ENCODE peak calls at places on chromosomes 3 and 15, in nine cellular contexts. Q is H1, G is osteoblast, H is GM23248, S is SK-N-SH, F is sigmoid colon, A is IMR-90, N is lung, D is colonic mucosa. Z is an unnamed sample.

GRCh38 chr3:131543714-131544113 is 40.9 kb upstream of the MRPL3 start:
- DNase-seq in Q (no peak), G (no peak), H (peak; percentile 88), S (no peak), F (peak; percentile 84), A (peak; percentile 84), N (peak; percentile 34), D (peak; percentile 17), Z (peak; percentile 12)

GRCh38 chr3:184620799-184621119 is 59.2 kb downstream of the EPHB3 start:
- DNase-seq in Q (no peak), G (no peak), H (no peak), S (no peak), F (no peak), A (no peak), N (no peak), D (no peak), Z (no peak)

GRCh38 chr3:147654827-147655226 is 245.7 kb downstream of the ZIC1 start:
- DNase-seq in Q (no peak), G (no peak), H (peak; percentile 74), S (no peak), F (no peak), A (no peak), N (no peak), D (no peak), Z (no peak)

GRCh38 chr3:72123908-72124441 is 339.0 kb upstream of the PROK2 start:
- DNase-seq in Q (no peak), G (no peak), H (peak; percentile 85), S (no peak), F (peak; percentile 81), A (peak; percentile 78), N (peak; percentile 34), D (no peak), Z (no peak)

GRCh38 chr3:10364816-10365215 is 43.9 kb upstream of the SEC13 start:
- DNase-seq in Q (no peak), G (peak; percentile 62), H (no peak), S (no peak), F (no peak), A (no peak), N (no peak), D (no peak), Z (no peak)

GRCh38 chr3:12522721-12523120 is 22.6 kb downstream of the MKRN2OS start:
- DNase-seq in Q (no peak), G (no peak), H (no peak), S (no peak), F (no peak), A (no peak), N (peak; percentile 42), D (no peak), Z (no peak)

GRCh38 chr15:72285927-72286516 is 13.7 kb upstream of the PARP6 start:
- DNase-seq in Q (peak; percentile 27), G (peak; percentile 93), H (peak; percentile 26), S (peak; percentile 41), F (no peak), A (peak; percentile 14), N (peak; percentile 52), D (peak; percentile 46), Z (peak; percentile 52)

GRCh38 chr15:85504739-85505676 is 124.6 kb downstream of the AKAP13 start:
- DNase-seq in Q (no peak), G (peak; percentile 48), H (peak; percentile 73), S (peak; percentile 24), F (no peak), A (peak; percentile 74), N (peak; percentile 46), D (peak; percentile 72), Z (peak; percentile 70)

GRCh38 chr3:132418916-132419315 is 1.6 kb downstream of the DNAJC13 start:
- DNase-seq in Q (no peak), G (no peak), H (peak; percentile 55), S (no peak), F (no peak), A (no peak), N (no peak), D (no peak), Z (no peak)

GRCh38 chr3:28606283-28606682 is 257.7 kb upstream of the AZI2 start:
- DNase-seq in Q (no peak), G (no peak), H (no peak), S (no peak), F (no peak), A (no peak), N (no peak), D (no peak), Z (no peak)

GRCh38 chr3:187281191-187281714 is 10.3 kb downstream of the MASP1 start:
- DNase-seq in Q (no peak), G (peak; percentile 88), H (peak; percentile 91), S (no peak), F (no peak), A (peak; percentile 98), N (no peak), D (no peak), Z (no peak)

GRCh38 chr15:98983333-98983732 is 24.3 kb downstream of the PGPEP1L start:
- DNase-seq in Q (no peak), G (peak; percentile 93), H (peak; percentile 90), S (no peak), F (peak; percentile 74), A (peak; percentile 84), N (peak; percentile 81), D (peak; percentile 37), Z (peak; percentile 28)

GRCh38 chr3:54835701-54836100 is 92.2 kb downstream of the LRTM1 start:
- DNase-seq in Q (no peak), G (no peak), H (no peak), S (no peak), F (no peak), A (no peak), N (no peak), D (no peak), Z (no peak)

GRCh38 chr3:188001052-188001567 is 152.8 kb upstream of the LPP start:
- DNase-seq in Q (no peak), G (no peak), H (peak; percentile 3), S (no peak), F (no peak), A (no peak), N (no peak), D (no peak), Z (no peak)

GRCh38 chr3:124765197-124765596 is 34.9 kb downstream of the UMPS start:
- DNase-seq in Q (no peak), G (no peak), H (no peak), S (no peak), F (no peak), A (no peak), N (no peak), D (no peak), Z (no peak)
- H3K36me3 ChIP-seq in Q (peaks cover 11% of the 10 kb centered on the region), G (peaks cover 70% of the 10 kb centered on the region), H (peaks cover 40% of the 10 kb centered on the region), S (peaks cover 70% of the 10 kb centered on the region), F (peaks cover 3% of the 10 kb centered on the region), A (peaks cover 53% of the 10 kb centered on the region), N (peaks cover 27% of the 10 kb centered on the region), D (peaks cover 4% of the 10 kb centered on the region), Z (peaks cover 42% of the 10 kb centered on the region)

GRCh38 chr3:152292367-152292766 is 23.6 kb downstream of the MBNL1 start:
- DNase-seq in Q (no peak), G (no peak), H (peak; percentile 21), S (no peak), F (no peak), A (no peak), N (no peak), D (no peak), Z (no peak)
- H3K4me1 ChIP-seq in Q (no peaks in the 10 kb centered on the region), G (peaks cover 53% of the 10 kb centered on the region), H (peaks cover 53% of the 10 kb centered on the region), S (no peaks in the 10 kb centered on the region), F (peaks cover 97% of the 10 kb centered on the region), A (peaks cover 9% of the 10 kb centered on the region), N (peaks cover 23% of the 10 kb centered on the region), D (no peaks in the 10 kb centered on the region), Z (peaks cover 6% of the 10 kb centered on the region)

GRCh38 chr3:177041730-177042551 is 155.3 kb downstream of the TBL1XR1 start:
- DNase-seq in Q (no peak), G (no peak), H (no peak), S (no peak), F (no peak), A (no peak), N (no peak), D (no peak), Z (no peak)
- H3K36me3 ChIP-seq in Q (peaks cover 2% of the 10 kb centered on the region), G (peaks cover 74% of the 10 kb centered on the region), H (peaks cover 52% of the 10 kb centered on the region), S (peaks cover 75% of the 10 kb centered on the region), F (no peaks in the 10 kb centered on the region), A (peaks cover 25% of the 10 kb centered on the region), N (peaks cover 7% of the 10 kb centered on the region), D (no peaks in the 10 kb centered on the region), Z (peaks cover 67% of the 10 kb centered on the region)

GRCh38 chr15:81297147-81297572 is 26.8 kb downstream of the STARD5 start:
- DNase-seq in Q (no peak), G (no peak), H (peak; percentile 76), S (no peak), F (no peak), A (peak; percentile 24), N (no peak), D (no peak), Z (peak; percentile 37)

GRCh38 chr15:81296218-81296617 is 27.7 kb downstream of the STARD5 start:
- DNase-seq in Q (no peak), G (no peak), H (no peak), S (no peak), F (no peak), A (no peak), N (no peak), D (no peak), Z (no peak)

GRCh38 chr15:81295466-81296145 is 28.3 kb downstream of the STARD5 start:
- DNase-seq in Q (no peak), G (peak; percentile 62), H (peak; percentile 51), S (no peak), F (no peak), A (no peak), N (no peak), D (no peak), Z (no peak)

GRCh38 chr15:81297580-81298575 is 26.1 kb downstream of the STARD5 start:
- DNase-seq in Q (no peak), G (no peak), H (no peak), S (no peak), F (no peak), A (no peak), N (no peak), D (no peak), Z (no peak)

GRCh38 chr15:81296673-81297072 is 27.3 kb downstream of the STARD5 start:
- DNase-seq in Q (no peak), G (no peak), H (no peak), S (no peak), F (peak; percentile 73), A (no peak), N (no peak), D (peak; percentile 49), Z (peak; percentile 94)
- H3K4me1 ChIP-seq in Q (peaks cover 7% of the 10 kb centered on the region), G (peaks cover 5% of the 10 kb centered on the region), H (peaks cover 13% of the 10 kb centered on the region), S (peaks cover 7% of the 10 kb centered on the region), F (no peaks in the 10 kb centered on the region), A (no peaks in the 10 kb centered on the region), N (peaks cover 7% of the 10 kb centered on the region), D (no peaks in the 10 kb centered on the region), Z (peaks cover 17% of the 10 kb centered on the region)

DNA sequence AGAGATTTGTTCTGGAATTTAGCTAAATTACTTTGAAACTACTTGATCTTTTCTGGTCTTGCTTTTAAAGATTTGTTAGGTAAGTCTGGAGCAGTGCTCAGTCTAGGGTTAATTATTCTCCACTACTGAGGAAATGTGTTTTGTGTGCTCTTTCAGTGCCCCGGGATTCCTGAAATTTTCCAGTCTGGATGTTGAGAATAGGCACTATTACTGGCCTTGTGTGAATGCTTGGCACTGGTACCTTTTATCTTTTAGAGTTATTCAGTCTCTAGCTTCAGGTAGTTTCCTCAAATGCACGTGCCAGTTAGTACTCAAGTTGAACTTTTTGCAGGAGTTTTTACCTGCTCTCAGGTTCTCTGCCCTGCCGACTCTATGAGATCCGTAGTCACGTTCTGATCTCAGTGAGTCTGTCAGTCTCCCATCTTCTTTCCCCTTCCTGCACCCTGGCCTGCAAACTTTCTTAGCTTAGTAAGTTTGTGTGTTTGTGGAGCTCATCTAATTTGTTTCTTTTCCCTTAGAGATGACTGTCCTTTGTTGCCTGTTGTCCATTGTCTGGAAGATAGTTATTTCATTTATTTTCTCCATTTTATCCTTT is 39.5 kb downstream of the TCF12 start:
- DNase-seq in Q (no peak), G (no peak), H (no peak), S (no peak), F (no peak), A (no peak), N (no peak), D (no peak), Z (no peak)
- H3K36me3 ChIP-seq in Q (no peaks in the 10 kb centered on the region), G (no peaks in the 10 kb centered on the region), H (no peaks in the 10 kb centered on the region), S (peaks cover 2% of the 10 kb centered on the region), F (no peaks in the 10 kb centered on the region), A (no peaks in the 10 kb centered on the region), N (no peaks in the 10 kb centered on the region), D (no peaks in the 10 kb centered on the region), Z (peaks cover 14% of the 10 kb centered on the region)

Z was measured in A673.